ENCODE peak calls at places on chromosomes 6 and 20, in ten cellular contexts. Z is HepG2, U is fibroblast of lung, S is endothelial cell of umbilical vein, G is H9, N is GM23248, K is mesenchymal stem cell, C is IMR-90, A is GM23338, R is hepatocyte. L is an unnamed sample.

GRCh38 chr6:3202999-3203696 is 24.3 kb downstream of the TUBB2B start:
- DNase-seq in Z (no peak), K (peak), C (peak), A (no peak), N (peak), G (no peak), S (no peak), R (no peak), U (peak), L (no peak)

GRCh38 chr6:170423030-170423429 is 116.5 kb downstream of the FAM120B start:
- DNase-seq in S (no peak), K (no peak), U (no peak), G (peak), A (peak), N (no peak), Z (no peak), R (no peak), C (no peak), L (peak)

GRCh38 chr6:132751306-132751705 is 6.4 kb downstream of the VNN2 start:
- DNase-seq in G (no peak), S (no peak), R (no peak), N (no peak), K (no peak), A (no peak), C (no peak), U (no peak), Z (no peak), L (no peak)

GRCh38 chr6:6515691-6516607 is 72.6 kb upstream of the LY86 start:
- DNase-seq in G (no peak), U (no peak), C (no peak), K (no peak), Z (no peak), A (no peak), N (no peak), R (no peak), S (no peak), L (no peak)

GRCh38 chr6:2666906-2667575 is 83.7 kb downstream of the MYLK4 start:
- DNase-seq in Z (no peak), K (no peak), A (no peak), N (no peak), R (no peak), G (no peak), U (no peak), S (no peak), C (no peak), L (no peak)

GRCh38 chr6:13452346-13453171 is 34.8 kb downstream of the GFOD1 start:
- DNase-seq in C (no peak), N (no peak), Z (no peak), K (no peak), S (no peak), U (no peak), R (peak), G (no peak), A (no peak), L (no peak)

GRCh38 chr6:38671885-38672467 is 31.0 kb downstream of the GLO1 start:
- DNase-seq in A (peak), N (peak), Z (peak), G (peak), R (peak), K (peak), C (peak), S (peak), U (peak), L (peak)

GRCh38 chr20:55424968-55425367 is 580.4 kb downstream of the CBLN4 start:
- DNase-seq in G (no peak), A (no peak), K (no peak), S (no peak), N (no peak), R (peak), C (no peak), U (no peak), Z (no peak), L (no peak)

GRCh38 chr20:20525214-20525613 is 157.3 kb downstream of the INSM1 start:
- DNase-seq in S (no peak), A (no peak), C (no peak), R (no peak), K (no peak), U (no peak), G (no peak), N (no peak), Z (no peak), L (no peak)

GRCh38 chr6:48542191-48542590 is 431.2 kb upstream of the PTCHD4 start:
- DNase-seq in R (peak), S (no peak), U (no peak), K (no peak), G (no peak), Z (no peak), N (no peak), C (no peak), A (no peak), L (no peak)

GRCh38 chr6:106901062-106901461 is 73.5 kb downstream of the CD24 start:
- DNase-seq in G (no peak), C (no peak), U (no peak), A (peak), S (no peak), N (no peak), R (no peak), Z (no peak), K (no peak), L (no peak)

GRCh38 chr6:142355481-142356174 is 53.8 kb downstream of the ADGRG6 start:
- DNase-seq in S (no peak), A (no peak), K (no peak), C (no peak), N (no peak), Z (no peak), G (no peak), U (no peak), R (no peak), L (no peak)

GRCh38 chr6:3358413-3359090 is 98.3 kb downstream of the SLC22A23 start:
- DNase-seq in N (no peak), C (no peak), S (no peak), R (no peak), Z (no peak), U (no peak), G (no peak), K (no peak), A (no peak), L (no peak)

GRCh38 chr20:8066662-8067061 is 47.1 kb upstream of the TMX4 start:
- DNase-seq in A (no peak), G (no peak), K (peak), U (no peak), S (no peak), N (no peak), C (no peak), R (no peak), Z (no peak), L (no peak)

GRCh38 chr6:140344149-140344913 is 969.9 kb upstream of the CITED2 start:
- DNase-seq in S (peak), U (peak), C (peak), G (no peak), Z (peak), A (no peak), R (no peak), K (peak), N (peak), L (no peak)

GRCh38 chr20:24060851-24061590 is 72.4 kb upstream of the GGTLC1 start:
- DNase-seq in K (no peak), G (peak), N (no peak), Z (no peak), C (no peak), A (peak), R (no peak), U (no peak), S (no peak), L (no peak)

GRCh38 chr20:63061051-63061531 is 54.3 kb upstream of the BHLHE23 start:
- DNase-seq in U (no peak), G (peak), K (no peak), Z (no peak), R (no peak), N (no peak), A (no peak), S (no peak), C (no peak), L (no peak)

GRCh38 chr20:5198651-5198924 is 71.8 kb downstream of the CDS2 start:
- DNase-seq in C (no peak), K (no peak), G (no peak), N (no peak), U (no peak), A (no peak), R (no peak), Z (no peak), S (no peak), L (no peak)

GRCh38 chr6:43076928-43077809 is 1.1 kb downstream of the PTK7 start:
- DNase-seq in R (peak), Z (peak), N (peak), A (peak), K (peak), C (peak), S (no peak), U (peak), G (peak), L (peak)

GRCh38 chr6:167747152-167747427 is 79.6 kb upstream of the AFDN start:
- DNase-seq in R (no peak), A (no peak), C (no peak), G (no peak), N (no peak), S (no peak), Z (no peak), U (no peak), K (no peak), L (no peak)

GRCh38 chr6:84033523-84034451 is at the start of gene MRAP2:
- DNase-seq in C (no peak), K (no peak), R (peak), A (peak), G (peak), Z (no peak), U (peak), N (peak), S (peak), L (peak)

GRCh38 chr6:16391451-16391912 is 153.1 kb downstream of the GMPR start:
- DNase-seq in A (no peak), K (peak), N (peak), U (peak), S (peak), G (no peak), C (peak), Z (no peak), R (no peak), L (no peak)

GRCh38 chr6:137416376-137417109 is 77.7 kb downstream of the OLIG3 start:
- DNase-seq in R (peak), N (peak), U (peak), G (no peak), S (no peak), C (peak), K (peak), Z (no peak), A (peak), L (no peak)

GRCh38 chr20:63738687-63739128 is 868 bp upstream of the SLC2A4RG start:
- DNase-seq in G (peak), Z (peak), A (peak), C (no peak), U (peak), K (peak), S (no peak), N (peak), R (peak), L (peak)

GRCh38 chr6:18397701-18398100 is 10.6 kb downstream of the RNF144B start:
- DNase-seq in Z (no peak), K (no peak), G (no peak), A (no peak), S (no peak), C (no peak), N (no peak), R (no peak), U (no peak), L (no peak)

GRCh38 chr6:168171673-168172352 is 92.8 kb upstream of the FRMD1 start:
- DNase-seq in C (no peak), Z (no peak), N (no peak), K (no peak), R (no peak), U (no peak), G (no peak), S (no peak), A (peak), L (no peak)

GRCh38 chr6:90045535-90045934 is 151.3 kb downstream of the GJA10 start:
- DNase-seq in S (no peak), C (peak), N (no peak), R (no peak), G (no peak), U (peak), Z (no peak), K (no peak), A (no peak), L (no peak)

DNA sequence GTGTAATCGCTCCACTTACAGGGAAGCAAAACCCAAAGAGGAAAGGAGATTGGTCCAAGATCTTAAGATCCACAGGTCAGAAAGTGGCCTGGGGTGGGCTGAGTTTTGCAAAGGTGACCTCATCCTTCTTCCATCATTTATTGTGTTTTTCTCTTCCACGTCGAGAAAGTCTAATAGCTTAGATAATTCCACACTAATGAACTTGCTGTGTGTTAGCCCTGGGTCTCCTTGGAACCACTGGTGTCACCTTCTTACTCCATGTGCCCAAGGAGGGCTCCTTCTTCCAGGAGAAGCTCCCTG is 1.7 kb downstream of the SLC13A3 start:
- DNase-seq in C (no peak), R (no peak), U (no peak), G (no peak), S (no peak), A (no peak), N (no peak), Z (no peak), K (no peak), L (no peak)
- H2AFZ ChIP-seq in C (no peak), R (no peak), U (no peak), G (no peak), S (no peak), A (no peak), N (no peak), Z (no peak), K (no peak), L (no peak)

GRCh38 chr20:51432251-51432784 is 110.2 kb downstream of the NFATC2 start:
- DNase-seq in R (no peak), U (no peak), A (no peak), S (no peak), K (no peak), Z (no peak), N (no peak), G (no peak), C (no peak), L (no peak)

GRCh38 chr20:51432875-51433274 is 109.6 kb downstream of the NFATC2 start:
- DNase-seq in K (no peak), N (no peak), S (no peak), A (no peak), U (no peak), G (no peak), R (no peak), Z (no peak), C (no peak), L (no peak)

GRCh38 chr20:51431321-51431720 is 111.2 kb downstream of the NFATC2 start:
- DNase-seq in A (no peak), K (no peak), S (no peak), C (no peak), Z (no peak), G (no peak), R (no peak), U (no peak), N (no peak), L (no peak)

GRCh38 chr20:51434556-51435256 is 107.8 kb downstream of the NFATC2 start:
- DNase-seq in N (peak), G (no peak), C (peak), R (no peak), S (no peak), K (peak), A (no peak), U (peak), Z (no peak), L (no peak)

GRCh38 chr20:51434026-51434425 is 108.5 kb downstream of the NFATC2 start:
- DNase-seq in Z (no peak), G (no peak), U (no peak), R (no peak), N (no peak), A (no peak), S (no peak), C (no peak), K (no peak), L (no peak)
- H2AFZ ChIP-seq in Z (no peak), G (no peak), U (no peak), R (no peak), N (no peak), A (no peak), S (no peak), C (no peak), K (no peak), L (no peak)

GRCh38 chr20:14335122-14335521 is 2.3 kb downstream of the FLRT3 start:
- DNase-seq in K (no peak), G (no peak), Z (no peak), U (no peak), N (no peak), A (no peak), S (no peak), R (no peak), C (no peak), L (no peak)

GRCh38 chr20:14331671-14332070 is 5.7 kb downstream of the FLRT3 start:
- DNase-seq in C (no peak), Z (no peak), A (no peak), S (no peak), U (no peak), K (no peak), R (peak), N (no peak), G (no peak), L (no peak)

GRCh38 chr20:14334306-14334930 is 3.0 kb downstream of the FLRT3 start:
- DNase-seq in G (peak), A (peak), C (peak), R (peak), U (peak), Z (peak), S (peak), N (peak), K (peak), L (peak)

GRCh38 chr20:14332796-14333345 is 4.5 kb downstream of the FLRT3 start:
- DNase-seq in R (peak), U (no peak), S (no peak), N (no peak), A (no peak), G (no peak), Z (no peak), C (no peak), K (no peak), L (peak)

DNA sequence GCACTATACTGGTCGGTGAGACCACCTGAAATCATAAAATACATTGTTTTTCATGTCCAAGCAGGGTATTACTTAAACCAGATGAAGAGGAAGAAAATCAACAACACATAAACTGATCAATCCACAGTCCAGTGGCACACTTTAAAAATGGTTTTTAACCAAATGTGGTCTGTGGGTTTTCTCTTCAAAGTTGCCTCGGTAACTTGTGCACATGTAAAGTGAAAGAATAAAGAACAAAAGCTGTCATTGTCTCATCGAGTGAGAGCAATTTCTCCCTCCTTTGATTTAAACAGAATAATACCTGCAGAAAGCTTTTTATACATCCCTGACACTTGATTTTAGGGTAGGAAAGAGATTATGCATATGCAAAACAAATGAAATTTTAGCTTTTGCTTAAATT is 3.7 kb downstream of the FLRT3 start:
- DNase-seq in A (no peak), S (no peak), C (no peak), N (no peak), Z (no peak), K (no peak), U (no peak), R (no peak), G (no peak), L (no peak)
- H2AFZ ChIP-seq in A (no peak), S (no peak), C (no peak), N (peak), Z (peak), K (no peak), U (peak), R (no peak), G (no peak), L (no peak)

DNA sequence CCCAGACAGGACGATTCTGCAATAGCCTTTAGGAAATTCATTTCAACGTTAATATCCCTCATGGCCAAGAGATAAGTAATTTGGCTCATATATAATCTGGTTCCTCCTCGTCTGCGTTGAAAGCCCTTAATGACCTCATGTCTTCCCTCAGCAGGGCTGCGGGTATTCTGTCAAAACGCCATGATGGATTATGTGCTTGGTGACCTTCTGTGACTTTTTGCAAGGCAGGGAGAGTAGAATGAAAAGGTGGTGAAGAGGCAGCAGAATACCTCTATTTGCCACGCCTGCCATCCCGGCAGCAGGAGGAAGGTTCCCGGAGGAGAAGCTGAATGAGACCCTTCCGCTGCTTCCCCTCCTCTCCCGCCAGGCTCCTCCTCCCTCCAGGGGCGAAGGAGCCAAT is 41.1 kb upstream of the SPACA1 start:
- DNase-seq in U (no peak), R (no peak), A (no peak), Z (no peak), S (no peak), K (no peak), C (no peak), G (no peak), N (no peak), L (no peak)
- H2AFZ ChIP-seq in U (no peak), R (no peak), A (peak), Z (no peak), S (no peak), K (no peak), C (no peak), G (no peak), N (no peak), L (no peak)

GRCh38 chr6:28982476-28983266 is 22.4 kb downstream of the ZNF311 start:
- DNase-seq in K (peak), S (no peak), G (no peak), U (peak), A (peak), Z (peak), C (peak), N (peak), R (peak), L (peak)

GRCh38 chr6:28980137-28980796 is 24.8 kb downstream of the ZNF311 start:
- DNase-seq in C (no peak), K (no peak), N (no peak), G (no peak), S (no peak), Z (peak), A (no peak), U (no peak), R (no peak), L (no peak)

GRCh38 chr6:28981391-28981832 is 23.7 kb downstream of the ZNF311 start:
- DNase-seq in A (peak), S (no peak), C (peak), K (peak), G (peak), Z (peak), N (peak), R (peak), U (peak), L (peak)

GRCh38 chr6:28980797-28981390 is 24.2 kb downstream of the ZNF311 start:
- DNase-seq in A (peak), G (peak), C (peak), R (peak), Z (peak), K (peak), N (peak), S (peak), U (peak), L (peak)

GRCh38 chr6:28981833-28982475 is 23.2 kb downstream of the ZNF311 start:
- DNase-seq in K (peak), N (peak), Z (peak), G (peak), C (peak), R (peak), A (peak), S (peak), U (peak), L (peak)
- H2AFZ ChIP-seq in K (no peak), N (peak), Z (peak), G (no peak), C (peak), R (peak), A (peak), S (peak), U (peak), L (peak)

GRCh38 chr20:3102575-3103368 is 18.2 kb upstream of the AVP start:
- DNase-seq in C (no peak), S (no peak), Z (no peak), R (no peak), U (no peak), N (no peak), A (no peak), G (no peak), K (no peak), L (no peak)
- H2AFZ ChIP-seq in C (no peak), S (no peak), Z (peak), R (no peak), U (no peak), N (no peak), A (peak), G (no peak), K (peak), L (no peak)

DNA sequence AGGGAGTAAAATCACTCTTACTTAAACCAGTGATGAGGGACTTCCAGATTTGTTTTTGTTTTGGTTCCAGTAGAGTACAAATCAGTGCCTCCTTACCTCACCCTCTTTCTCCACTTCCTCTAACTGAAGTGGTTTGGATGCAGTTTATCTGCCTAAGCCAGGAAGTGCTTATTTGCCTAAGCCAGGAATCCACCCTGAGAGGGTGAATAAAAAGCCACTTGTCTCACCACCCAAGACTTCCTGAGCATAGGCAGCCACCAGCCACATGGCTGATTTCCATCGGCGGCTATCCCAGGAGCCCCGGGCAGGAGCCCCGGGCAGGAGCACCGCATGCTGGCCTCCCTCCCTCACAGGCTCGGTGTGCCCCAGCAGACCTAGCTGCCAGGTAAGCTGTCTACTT is 12.0 kb downstream of the LRP11 start:
- DNase-seq in Z (no peak), N (peak), A (no peak), U (peak), S (peak), K (peak), C (peak), G (no peak), R (no peak), L (no peak)
- H2AFZ ChIP-seq in Z (no peak), N (no peak), A (no peak), U (no peak), S (peak), K (no peak), C (no peak), G (no peak), R (no peak), L (no peak)